ENCODE peak calls at places on chromosomes 7 and 10, in five cellular contexts. Z is heart left ventricle, V is left ventricle myocardium inferior, P is AG09309, H is Panc1. C is an unnamed sample.

GRCh38 chr10:29113251-29113945 is 175.5 kb upstream of the LYZL1 start:
- DNase-seq in Z (no peak), V (no peak), P (no peak), H (no peak), C (no peak)

GRCh38 chr10:116001266-116001857 is 271.6 kb downstream of the GFRA1 start:
- DNase-seq in Z (peak; percentile 18), V (peak; percentile 17), P (no peak), H (no peak), C (no peak)

GRCh38 chr10:122116331-122116730 is 127.4 kb downstream of the TACC2 start:
- DNase-seq in Z (no peak), V (no peak), P (no peak), H (no peak), C (no peak)

GRCh38 chr10:3813986-3814831 is 29.2 kb upstream of the KLF6 start:
- DNase-seq in Z (no peak), V (no peak), P (no peak), H (no peak), C (no peak)

GRCh38 chr10:96324447-96324846 is 20.2 kb downstream of the DNTT start:
- DNase-seq in Z (no peak), V (no peak), P (no peak), H (no peak), C (no peak)

GRCh38 chr10:46228076-46229071 is 58.4 kb upstream of the ANTXRL start:
- DNase-seq in Z (peak; percentile 61), V (peak; percentile 56), P (peak; percentile 5), H (peak; percentile 36), C (peak; percentile 28)

GRCh38 chr7:98203261-98203963 is 7.8 kb upstream of the BHLHA15 start:
- DNase-seq in Z (no peak), V (no peak), P (no peak), H (no peak), C (no peak)

GRCh38 chr7:80255656-80256055 is 121.0 kb downstream of the GNAI1 start:
- DNase-seq in Z (no peak), V (no peak), P (no peak), H (no peak), C (no peak)

GRCh38 chr7:105387621-105388372 is 924 bp downstream of the SRPK2 start:
- DNase-seq in Z (peak; percentile 60), V (peak; percentile 67), P (no peak), H (no peak), C (no peak)

GRCh38 chr10:19749185-19749729 is 67.0 kb upstream of the PLXDC2 start:
- DNase-seq in Z (no peak), V (no peak), P (peak; percentile 3), H (no peak), C (peak; percentile 20)

GRCh38 chr10:122387572-122387971 is 13.1 kb downstream of the PLEKHA1 start:
- DNase-seq in Z (no peak), V (no peak), P (no peak), H (no peak), C (no peak)

GRCh38 chr10:30603589-30603988 is 26.0 kb downstream of the LYZL2 start:
- DNase-seq in Z (no peak), V (no peak), P (no peak), H (no peak), C (no peak)

GRCh38 chr7:108561047-108561619 is 8.4 kb downstream of the THAP5 start:
- DNase-seq in Z (no peak), V (no peak), P (no peak), H (no peak), C (no peak)

GRCh38 chr10:111109506-111110242 is 32.8 kb downstream of the ADRA2A start:
- DNase-seq in Z (no peak), V (no peak), P (no peak), H (no peak), C (no peak)

GRCh38 chr7:140562921-140563600 is 77.6 kb downstream of the DENND2A start:
- DNase-seq in Z (no peak), V (no peak), P (no peak), H (no peak), C (no peak)

GRCh38 chr7:98679741-98680140 is 62.7 kb downstream of the NPTX2 start:
- DNase-seq in Z (no peak), V (no peak), P (no peak), H (no peak), C (no peak)

GRCh38 chr10:58064714-58065528 is 202.8 kb downstream of the IPMK start:
- DNase-seq in Z (no peak), V (no peak), P (peak; percentile 25), H (peak; percentile 45), C (peak; percentile 48)

GRCh38 chr10:14386202-14386593 is 55.5 kb upstream of the FRMD4A start:
- DNase-seq in Z (no peak), V (no peak), P (peak; percentile 92), H (no peak), C (peak; percentile 37)

GRCh38 chr10:122154733-122155366 is 116.2 kb upstream of the BTBD16 start:
- DNase-seq in Z (peak; percentile 61), V (no peak), P (peak; percentile 45), H (no peak), C (no peak)

GRCh38 chr7:156988605-156989185 is 21.8 kb downstream of the MNX1 start:
- DNase-seq in Z (no peak), V (no peak), P (no peak), H (no peak), C (no peak)

GRCh38 chr7:125253454-125254182 is 324.0 kb upstream of the POT1 start:
- DNase-seq in Z (no peak), V (no peak), P (no peak), H (no peak), C (no peak)

GRCh38 chr10:12729885-12730284 is 271.6 kb downstream of the CCDC3 start:
- DNase-seq in Z (no peak), V (no peak), P (no peak), H (no peak), C (no peak)

GRCh38 chr7:51303142-51303525 is 13.5 kb downstream of the COBL start:
- DNase-seq in Z (no peak), V (no peak), P (no peak), H (no peak), C (no peak)

GRCh38 chr7:92834661-92835139 is 1.7 kb downstream of the CDK6 start:
- DNase-seq in Z (peak; percentile 10), V (no peak), P (no peak), H (no peak), C (no peak)

GRCh38 chr10:117166420-117167345 is 28.6 kb upstream of the VAX1 start:
- DNase-seq in Z (no peak), V (no peak), P (no peak), H (no peak), C (no peak)

GRCh38 chr7:8605227-8605626 is 171.8 kb downstream of the NXPH1 start:
- DNase-seq in Z (no peak), V (no peak), P (no peak), H (no peak), C (no peak)

GRCh38 chr7:40243076-40243475 is 108.3 kb downstream of the SUGCT start:
- DNase-seq in Z (no peak), V (no peak), P (no peak), H (no peak), C (no peak)

GRCh38 chr7:85554294-85554877 is 367.5 kb upstream of the SEMA3D start:
- DNase-seq in Z (no peak), V (no peak), P (peak; percentile 66), H (peak; percentile 50), C (peak; percentile 66)

GRCh38 chr7:151313857-151314256 is 27.8 kb upstream of the NUB1 start:
- DNase-seq in Z (peak; percentile 48), V (peak; percentile 60), P (no peak), H (no peak), C (no peak)

GRCh38 chr10:71581376-71581775 is 138.2 kb downstream of the C10orf105 start:
- DNase-seq in Z (no peak), V (no peak), P (no peak), H (no peak), C (no peak)

GRCh38 chr10:132994811-132995210 is 52.4 kb upstream of the CFAP46 start:
- DNase-seq in Z (no peak), V (no peak), P (no peak), H (no peak), C (no peak)

GRCh38 chr7:47538846-47539311 is 43.0 kb downstream of the TNS3 start:
- DNase-seq in Z (no peak), V (peak; percentile 0), P (no peak), H (no peak), C (no peak)

GRCh38 chr7:47539398-47540052 is 42.4 kb downstream of the TNS3 start:
- DNase-seq in Z (no peak), V (no peak), P (no peak), H (no peak), C (no peak)

GRCh38 chr7:47536705-47537611 is 45.0 kb downstream of the TNS3 start:
- DNase-seq in Z (peak; percentile 59), V (peak; percentile 55), P (peak; percentile 57), H (no peak), C (no peak)

GRCh38 chr7:47535704-47536628 is 45.9 kb downstream of the TNS3 start:
- DNase-seq in Z (no peak), V (peak; percentile 5), P (no peak), H (no peak), C (no peak)

GRCh38 chr7:47537716-47538640 is 43.9 kb downstream of the TNS3 start:
- DNase-seq in Z (no peak), V (peak; percentile 9), P (no peak), H (no peak), C (no peak)
- H3K4me3 ChIP-seq in Z (peak overlapping the region; percentile 54), V (peak overlapping the region; percentile 71), P (peak overlapping the region; percentile 52), H (peak overlapping the region; percentile 66), C (peak overlapping the region; percentile 42)

DNA sequence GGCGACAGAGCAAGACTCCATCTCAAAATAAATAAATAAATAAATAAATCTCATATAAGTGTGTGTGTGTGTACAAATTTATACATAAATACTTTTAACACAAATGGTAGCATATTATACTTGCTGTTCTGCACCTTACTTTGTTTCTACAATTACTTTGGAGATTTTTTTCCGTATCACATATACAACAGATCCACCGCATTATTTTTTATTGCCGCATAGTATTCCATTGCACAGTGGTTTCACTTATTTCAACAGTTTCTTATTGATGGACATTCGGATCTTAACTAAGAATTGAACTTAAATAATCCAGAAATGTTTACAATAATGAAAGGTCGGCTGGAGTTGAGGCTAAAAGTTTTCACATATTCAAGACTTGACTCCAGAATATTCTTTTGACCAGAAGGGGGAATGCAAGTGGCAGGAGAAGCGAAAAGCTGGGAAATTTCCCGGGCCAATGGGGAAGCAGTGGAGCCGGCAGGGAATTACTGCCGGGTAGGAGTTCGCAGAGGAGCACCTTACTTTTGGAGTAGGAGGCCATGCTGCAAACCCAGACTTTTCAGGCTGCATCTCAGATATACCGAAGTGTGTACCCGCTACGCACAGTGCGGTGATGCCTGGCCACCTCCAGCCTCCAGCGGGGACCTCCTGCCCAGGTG is 448 bp upstream of the CNNM1 start:
- DNase-seq in Z (no peak), V (no peak), P (no peak), H (no peak), C (no peak)
- TF ChIP-seq CTCF in Z (no peak), V (no peak), P (no peak), H (peak; percentile 28), C (peak; percentile 6)

GRCh38 chr10:75166623-75166972 is 44.0 kb upstream of the VDAC2 start:
- DNase-seq in Z (no peak), V (no peak), P (no peak), H (no peak), C (no peak)
- H3K4me3 ChIP-seq in Z (no peak overlapping the region), V (no peak overlapping the region), P (no peak overlapping the region), H (no peak overlapping the region), C (no peak overlapping the region)

DNA sequence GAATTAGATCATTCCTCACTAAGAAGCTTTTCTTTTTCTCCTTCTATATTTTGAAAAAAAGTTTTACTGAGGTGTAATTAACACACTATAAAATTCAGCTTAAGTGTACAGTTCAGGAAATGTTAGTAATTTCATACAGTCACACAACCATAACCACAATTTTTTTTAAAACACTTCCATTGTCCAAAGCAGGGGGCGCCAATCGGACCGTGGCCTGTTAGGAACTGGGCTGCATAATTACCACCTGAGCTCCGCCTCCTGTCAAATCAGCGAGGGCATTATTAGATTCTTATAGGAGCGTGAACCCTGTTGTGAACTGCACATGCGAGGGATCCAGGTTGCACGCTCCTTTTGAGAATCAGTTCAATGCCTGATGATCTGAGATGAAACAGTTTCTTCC is 427.1 kb downstream of the TFEC start:
- DNase-seq in Z (no peak), V (no peak), P (no peak), H (no peak), C (no peak)
- TF ChIP-seq CTCF in Z (no peak), V (no peak), P (no peak), H (peak; percentile 11), C (no peak)